ENCODE peak calls at places on chromosome 1, in six cellular contexts. Y, D, M, F, X and U are unnamed samples.

GRCh38 chr1:29975036-29975694 is 738.8 kb downstream of the PTPRU start:
- DNase-seq in Y (no peak), D (no peak), F (peak), X (no peak), M (peak), U (no peak)

GRCh38 chr1:169676001-169676400 is 35.4 kb downstream of the SELL start:
- DNase-seq in D (no peak), F (peak), M (no peak), Y (peak), X (no peak), U (no peak)

GRCh38 chr1:66445492-66446181 is 88.3 kb upstream of the SGIP1 start:
- DNase-seq in M (no peak), Y (no peak), F (no peak), X (peak), D (no peak), U (no peak)

GRCh38 chr1:88877382-88877825 is 14.0 kb downstream of the GTF2B start:
- DNase-seq in X (no peak), D (no peak), Y (no peak), M (no peak), F (peak), U (no peak)

GRCh38 chr1:53249706-53250105 is 11.4 kb upstream of the MAGOH start:
- DNase-seq in D (no peak), Y (no peak), F (no peak), M (no peak), X (no peak), U (no peak)

GRCh38 chr1:17440074-17440826 is 773 bp upstream of the RCC2 start:
- DNase-seq in F (no peak), D (no peak), M (no peak), X (no peak), Y (no peak), U (no peak)

GRCh38 chr1:18452550-18452949 is 28.2 kb upstream of the KLHDC7A start:
- DNase-seq in F (peak), D (no peak), X (no peak), M (no peak), Y (no peak), U (no peak)

GRCh38 chr1:10939654-10940450 is 72.6 kb upstream of the TARDBP start:
- DNase-seq in X (no peak), M (no peak), Y (no peak), D (no peak), F (no peak), U (no peak)

GRCh38 chr1:245197911-245198379 is 43.2 kb downstream of the KIF26B start:
- DNase-seq in F (no peak), X (no peak), D (no peak), Y (peak), M (peak), U (no peak)

GRCh38 chr1:212545941-212546638 is 62.5 kb upstream of the ATF3 start:
- DNase-seq in M (no peak), X (no peak), Y (no peak), F (no peak), D (no peak), U (no peak)

GRCh38 chr1:29271724-29272123 is 35.4 kb downstream of the PTPRU start:
- DNase-seq in M (no peak), F (peak), Y (peak), X (peak), D (no peak), U (no peak)

GRCh38 chr1:165235777-165236285 is 120.7 kb downstream of the LMX1A start:
- DNase-seq in Y (no peak), F (no peak), M (no peak), D (no peak), X (no peak), U (no peak)

GRCh38 chr1:118945460-118945859 is 42.7 kb downstream of the TBX15 start:
- DNase-seq in D (no peak), Y (no peak), F (no peak), X (no peak), M (no peak), U (no peak)

GRCh38 chr1:226639631-226640061 is 91.1 kb downstream of the STUM start:
- DNase-seq in Y (no peak), F (no peak), M (no peak), X (peak), D (no peak), U (no peak)

GRCh38 chr1:46343351-46343695 is 2.7 kb downstream of the NSUN4 start:
- DNase-seq in X (no peak), M (no peak), D (no peak), Y (no peak), F (no peak), U (no peak)

GRCh38 chr1:14881775-14882672 is 271.5 kb upstream of the TMEM51 start:
- DNase-seq in M (no peak), X (no peak), F (no peak), D (no peak), Y (no peak), U (no peak)

GRCh38 chr1:204256531-204256930 is 42.7 kb upstream of the GOLT1A start:
- DNase-seq in M (no peak), F (no peak), X (no peak), Y (no peak), D (no peak), U (no peak)

GRCh38 chr1:34800214-34800613 is 7.4 kb downstream of the GJA4 start:
- DNase-seq in D (no peak), Y (peak), M (no peak), X (no peak), F (no peak), U (no peak)

GRCh38 chr1:19250629-19251304 is 557 bp downstream of the EMC1 start:
- DNase-seq in Y (no peak), D (no peak), F (no peak), M (no peak), X (no peak), U (no peak)

DNA sequence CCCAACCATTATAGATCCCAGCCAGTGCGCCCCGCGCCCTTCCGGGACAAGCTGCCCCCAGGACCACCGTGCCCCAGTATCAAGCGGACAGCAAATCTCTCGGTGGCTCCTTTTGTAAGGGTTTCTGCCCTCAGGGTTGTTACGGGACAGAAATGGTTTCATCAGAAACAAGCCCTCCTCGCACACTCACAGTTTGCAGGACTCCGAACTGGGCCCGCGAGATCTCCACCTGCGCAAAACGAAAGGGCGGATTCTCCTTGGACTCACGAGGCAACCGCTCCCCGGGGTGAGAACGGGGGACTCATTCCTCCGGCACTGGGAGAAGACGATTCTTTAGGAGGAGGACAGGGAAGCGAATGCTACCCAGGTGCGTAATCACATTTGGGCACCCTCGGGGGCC is 51.1 kb upstream of the H6PD start:
- DNase-seq in Y (no peak), D (no peak), M (no peak), F (no peak), X (no peak), U (no peak)
- H3K4me3 ChIP-seq in Y (peak), D (peak), M (peak), F (peak), X (peak), U (peak)

DNA sequence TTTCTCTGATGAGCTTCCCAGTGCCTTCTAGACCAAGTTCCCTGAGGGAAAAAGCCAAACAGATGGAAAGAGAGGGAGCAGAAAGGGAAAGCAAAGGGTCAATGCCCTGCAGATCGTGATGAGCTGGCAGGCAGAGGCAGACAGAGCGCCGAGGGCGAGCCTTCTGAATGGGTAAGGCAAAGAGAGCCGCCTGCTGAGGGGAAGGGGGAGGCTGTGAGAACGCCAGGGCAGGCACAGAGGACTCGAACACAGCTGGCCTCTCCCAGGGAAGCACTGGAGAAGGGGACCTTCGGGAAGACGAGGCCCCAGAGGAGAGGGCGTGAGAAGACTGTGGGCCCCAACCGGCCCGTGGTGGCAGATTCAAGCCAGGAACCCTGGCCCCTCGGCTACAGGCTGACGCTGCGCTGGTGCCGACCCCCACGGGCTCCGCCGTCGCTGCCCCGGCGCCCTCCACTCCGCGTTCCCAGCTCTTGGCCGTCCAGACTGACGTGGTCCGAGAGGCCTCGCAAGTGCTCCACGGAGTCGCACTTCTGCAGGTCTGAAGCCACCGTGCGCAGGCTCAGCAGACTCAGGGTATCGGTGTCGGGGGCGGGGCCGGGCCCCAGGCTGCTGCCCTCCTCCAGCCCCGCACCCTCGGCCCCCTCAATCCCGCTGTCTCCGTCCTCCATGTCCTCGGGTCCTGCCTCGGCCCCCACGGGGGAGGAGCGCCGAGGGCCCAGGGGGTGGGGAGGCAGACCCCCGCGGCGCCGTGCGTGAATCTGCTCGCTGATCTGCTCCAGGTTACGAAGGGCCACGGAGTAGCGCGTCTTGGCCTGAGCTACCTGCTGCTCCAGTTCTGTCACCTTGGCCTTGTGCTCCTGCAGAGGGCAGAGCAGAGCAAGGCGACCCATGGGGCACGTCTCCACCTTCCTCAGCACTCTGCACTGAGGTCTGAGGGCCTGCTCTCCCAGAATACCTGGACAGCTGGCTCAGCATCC is 13.9 kb downstream of the SH3BP5L start:
- DNase-seq in X (no peak), Y (no peak), D (no peak), M (no peak), F (peak), U (no peak)
- TF ChIP-seq CTCF in X (no peak), Y (no peak), D (no peak), M (no peak), F (no peak), U (no peak)

GRCh38 chr1:163747261-163747660 is 425.5 kb downstream of the NUF2 start:
- DNase-seq in M (no peak), X (no peak), D (no peak), F (no peak), Y (no peak), U (no peak)

GRCh38 chr1:163744488-163744887 is 422.7 kb downstream of the NUF2 start:
- DNase-seq in M (no peak), F (no peak), X (no peak), Y (no peak), D (no peak), U (no peak)

GRCh38 chr1:163745204-163745603 is 423.4 kb downstream of the NUF2 start:
- DNase-seq in D (no peak), M (no peak), X (no peak), F (no peak), Y (no peak), U (no peak)

DNA sequence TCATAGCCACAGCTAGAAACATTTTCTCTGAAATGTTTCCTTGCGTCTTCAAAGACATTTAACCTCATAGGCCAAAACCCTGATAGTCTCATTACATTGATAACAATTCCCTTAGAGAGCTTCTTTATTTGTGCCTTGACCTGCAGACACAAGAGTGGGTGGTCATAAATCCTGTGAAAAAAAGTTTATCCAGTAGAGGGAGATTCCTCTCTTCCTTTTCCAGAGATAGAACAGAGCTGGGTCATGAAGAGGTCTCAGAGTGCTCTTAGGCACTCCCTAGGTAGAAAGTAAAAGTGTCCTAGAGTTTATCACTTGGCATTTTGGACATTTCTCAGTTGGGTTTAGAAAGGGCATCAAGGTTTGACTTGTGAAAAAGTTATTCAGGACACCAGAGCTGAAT is 426.1 kb downstream of the NUF2 start:
- DNase-seq in X (no peak), M (no peak), Y (no peak), D (no peak), F (no peak), U (no peak)
- H3K4me3 ChIP-seq in X (no peak), M (no peak), Y (no peak), D (no peak), F (no peak), U (no peak)

GRCh38 chr1:205749094-205749825 is 722 bp downstream of the NUCKS1 start:
- DNase-seq in M (peak), Y (peak), X (peak), F (peak), D (peak), U (peak)
- TF ChIP-seq CTCF in M (no peak), Y (no peak), X (no peak), F (no peak), D (peak), U (no peak)

DNA sequence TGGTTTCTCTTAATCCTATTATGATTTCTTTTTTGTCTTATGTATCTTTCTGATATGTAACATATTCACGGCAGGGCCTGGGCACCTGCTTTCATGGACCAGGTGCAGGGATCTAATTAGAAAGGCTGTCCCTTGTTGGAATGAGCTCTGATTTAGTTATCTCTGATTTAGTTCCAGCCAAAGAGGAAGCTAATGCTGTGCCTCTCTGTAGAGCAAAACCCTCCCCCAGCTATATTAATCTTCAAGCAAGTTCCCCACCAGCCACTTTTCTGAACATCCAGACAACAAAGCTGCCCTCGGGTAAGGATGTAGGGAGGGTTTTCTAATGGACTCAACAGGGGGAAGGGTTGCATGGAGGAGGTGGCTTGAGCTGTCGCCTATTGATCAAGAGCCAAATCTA is 6.1 kb downstream of the TSACC start:
- DNase-seq in Y (no peak), X (no peak), F (no peak), D (no peak), M (no peak), U (no peak)
- H3K4me3 ChIP-seq in Y (no peak), X (no peak), F (no peak), D (no peak), M (no peak), U (no peak)

GRCh38 chr1:223712856-223713494 is 636 bp downstream of the CAPN2 start:
- DNase-seq in Y (no peak), M (no peak), X (peak), D (no peak), F (no peak), U (no peak)

GRCh38 chr1:223713546-223714420 is 1.4 kb downstream of the CAPN2 start:
- DNase-seq in F (no peak), M (no peak), D (no peak), X (no peak), Y (no peak), U (no peak)

GRCh38 chr1:223711173-223711572 is 1.2 kb upstream of the CAPN2 start:
- DNase-seq in D (no peak), Y (no peak), M (no peak), F (no peak), X (no peak), U (no peak)

GRCh38 chr1:223711838-223712183 is 528 bp upstream of the CAPN2 start:
- DNase-seq in M (no peak), F (no peak), Y (no peak), X (no peak), D (no peak), U (no peak)

GRCh38 chr1:223712184-223712855 is at the start of gene CAPN2:
- DNase-seq in D (peak), X (peak), F (peak), Y (no peak), M (no peak), U (no peak)
- TF ChIP-seq CTCF in D (peak), X (peak), F (peak), Y (peak), M (peak), U (peak)